ENCODE peak calls at places on chromosomes 16 and 17, in four cellular contexts. J, H, M and I are unnamed samples.

GRCh38 chr16:69087161-69087581 is 18.3 kb upstream of the HAS3 start:
- DNase-seq in J (no peak), H (no peak), M (no peak), I (no peak)

GRCh38 chr17:75776399-75777242 is 8.0 kb upstream of the UNK start:
- DNase-seq in H (no peak), M (no peak), J (no peak), I (no peak)

GRCh38 chr17:31494259-31495048 is 103.0 kb downstream of the RAB11FIP4 start:
- DNase-seq in H (no peak), J (no peak), M (no peak), I (no peak)

GRCh38 chr17:28896491-28896883 is 1.0 kb downstream of the FLOT2 start:
- DNase-seq in M (no peak), H (no peak), J (no peak), I (no peak)

GRCh38 chr16:16960785-16961184 is 510.0 kb downstream of the XYLT1 start:
- DNase-seq in J (no peak), M (no peak), H (no peak), I (no peak)

GRCh38 chr16:54921229-54921824 is 9.3 kb upstream of the IRX5 start:
- DNase-seq in J (peak), H (no peak), M (no peak), I (peak)

GRCh38 chr17:68053237-68054030 is 17.9 kb downstream of the KPNA2 start:
- DNase-seq in M (peak), J (no peak), H (peak), I (peak)

GRCh38 chr17:12813680-12814079 is 24.4 kb downstream of the ARHGAP44 start:
- DNase-seq in H (no peak), M (no peak), J (no peak), I (no peak)

GRCh38 chr17:32870969-32871368 is 6.0 kb downstream of the MYO1D start:
- DNase-seq in H (no peak), M (no peak), J (no peak), I (no peak)

GRCh38 chr16:89154390-89155183 is 17.0 kb upstream of the CDH15 start:
- DNase-seq in M (no peak), H (no peak), J (no peak), I (no peak)

GRCh38 chr16:24504467-24505345 is 34.7 kb upstream of the RBBP6 start:
- DNase-seq in H (peak), J (peak), M (peak), I (peak)

GRCh38 chr17:49434821-49435581 is 20.3 kb upstream of the PHB1 start:
- DNase-seq in H (no peak), J (peak), M (peak), I (peak)